ENCODE peak calls at places on chromosome 2, in four cellular contexts. F is WTC11, E is K562, C is GM12878. V is an unnamed sample.

GRCh38 chr2:48900321-48901014 is 144.9 kb upstream of the LHCGR start:
- DNase-seq in F (no peak), E (no peak), C (no peak), V (peak)

GRCh38 chr2:176514805-176515500 is 245.7 kb downstream of the MTX2 start:
- DNase-seq in F (no peak), E (no peak), C (no peak), V (no peak)

GRCh38 chr2:193267496-193268002 is 1072.8 kb upstream of the TMEFF2 start:
- DNase-seq in F (no peak), E (no peak), C (no peak), V (no peak)

GRCh38 chr2:75560768-75561565 is at the start of gene EVA1A:
- DNase-seq in F (peak), E (no peak), C (no peak), V (peak)

GRCh38 chr2:197205590-197206215 is 104.9 kb downstream of the ANKRD44 start:
- DNase-seq in F (no peak), E (no peak), C (peak), V (no peak)

GRCh38 chr2:170148161-170148560 is 29.8 kb upstream of the MYO3B start:
- DNase-seq in F (no peak), E (no peak), C (no peak), V (no peak)

GRCh38 chr2:25340340-25340886 is 1.3 kb downstream of the DNMT3A start:
- DNase-seq in F (no peak), E (peak), C (no peak), V (peak)

GRCh38 chr2:96769816-96770215 is 9.1 kb downstream of the CNNM4 start:
- DNase-seq in F (no peak), E (no peak), C (no peak), V (peak)

GRCh38 chr2:37812414-37812813 is 112.7 kb upstream of the RMDN2 start:
- DNase-seq in F (no peak), E (no peak), C (no peak), V (no peak)

GRCh38 chr2:155766342-155767115 is 566.0 kb downstream of the NR4A2 start:
- DNase-seq in F (peak), E (no peak), C (no peak), V (no peak)

GRCh38 chr2:60439219-60439974 is 114.1 kb downstream of the BCL11A start:
- DNase-seq in F (peak), E (peak), C (peak), V (peak)

GRCh38 chr2:64251497-64252277 is 107.5 kb upstream of the PELI1 start:
- DNase-seq in F (peak), E (no peak), C (no peak), V (no peak)

GRCh38 chr2:22998368-22998767 is 386.6 kb upstream of the KLHL29 start:
- DNase-seq in F (no peak), E (no peak), C (no peak), V (no peak)

GRCh38 chr2:205682239-205683021 is at the start of gene NRP2:
- DNase-seq in F (peak), E (peak), C (no peak), V (peak)

GRCh38 chr2:112137516-112138142 is 556 bp upstream of the FBLN7 start:
- DNase-seq in F (no peak), E (peak), C (no peak), V (no peak)

GRCh38 chr2:119119999-119120710 is 38.4 kb downstream of the C1QL2 start:
- DNase-seq in F (no peak), E (no peak), C (no peak), V (peak)

GRCh38 chr2:240643093-240643810 is 18.0 kb downstream of the GPR35 start:
- DNase-seq in F (no peak), E (no peak), C (no peak), V (peak)

GRCh38 chr2:240642806-240643092 is 17.5 kb downstream of the GPR35 start:
- DNase-seq in F (no peak), E (no peak), C (no peak), V (no peak)

GRCh38 chr2:240640939-240641338 is 15.7 kb downstream of the GPR35 start:
- DNase-seq in F (peak), E (peak), C (no peak), V (peak)

GRCh38 chr2:240643811-240644150 is 18.5 kb downstream of the GPR35 start:
- DNase-seq in F (no peak), E (no peak), C (no peak), V (no peak)

GRCh38 chr2:240642061-240642805 is 17.0 kb downstream of the GPR35 start:
- DNase-seq in F (no peak), E (no peak), C (no peak), V (peak)
- TF ChIP-seq USF1 in F (no peak), E (no peak), C (no peak), V (no peak)

DNA sequence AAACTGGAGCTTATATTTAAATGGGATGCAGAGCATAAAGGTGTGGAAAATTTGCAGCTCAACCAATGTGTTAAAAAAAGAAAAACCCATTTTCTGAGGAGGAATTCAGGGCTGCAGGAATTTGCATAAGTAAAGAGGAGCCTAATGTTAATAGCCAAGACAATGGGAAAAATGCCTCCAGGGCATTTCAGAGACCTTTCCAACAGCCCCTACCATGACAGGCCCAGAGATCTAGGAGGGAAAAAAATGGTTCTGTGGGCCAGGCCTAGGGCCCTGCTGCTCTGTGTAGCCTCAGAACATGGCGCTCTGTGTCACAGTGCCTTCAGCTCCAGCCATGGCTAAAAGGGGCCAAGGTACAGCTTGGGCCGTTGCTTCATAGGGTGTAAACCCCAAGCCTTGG is 719.7 kb upstream of the ACVR2A start:
- DNase-seq in F (no peak), E (no peak), C (no peak), V (no peak)
- TF ChIP-seq USF1 in F (no peak), E (no peak), C (no peak), V (no peak)

DNA sequence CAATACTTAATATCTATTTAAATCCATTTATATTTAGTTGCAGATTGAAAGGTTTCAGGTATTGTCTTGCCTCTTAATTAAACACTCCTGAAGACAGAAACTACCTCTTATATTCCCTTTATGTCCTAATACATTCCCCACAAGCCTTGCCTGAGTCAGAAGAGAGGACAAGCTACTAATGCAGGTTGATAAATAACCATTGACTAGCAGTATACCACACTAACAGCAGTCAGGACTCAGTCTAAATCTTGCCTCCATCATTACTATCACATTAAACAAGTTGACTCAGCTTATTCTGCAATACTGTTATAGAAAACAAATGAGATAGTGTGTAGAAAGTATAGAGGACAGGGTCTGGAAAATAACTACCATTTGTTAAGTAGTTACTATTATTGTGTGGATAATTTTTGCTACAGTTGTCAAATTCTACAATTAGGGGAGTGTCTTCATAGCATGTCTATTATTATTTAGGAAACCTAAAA is 63.8 kb downstream of the TTC21B start:
- DNase-seq in F (no peak), E (no peak), C (no peak), V (no peak)
- TF ChIP-seq USF1 in F (no peak), E (no peak), C (no peak), V (no peak)

GRCh38 chr2:216839626-216840132 is 20.2 kb downstream of the TNP1 start:
- DNase-seq in F (no peak), E (no peak), C (no peak), V (no peak)

GRCh38 chr2:216850665-216851327 is 9.1 kb downstream of the TNP1 start:
- DNase-seq in F (no peak), E (peak), C (no peak), V (no peak)

GRCh38 chr2:216842634-216843033 is 17.2 kb downstream of the TNP1 start:
- DNase-seq in F (no peak), E (no peak), C (no peak), V (no peak)

GRCh38 chr2:216849987-216850386 is 9.9 kb downstream of the TNP1 start:
- DNase-seq in F (no peak), E (peak), C (no peak), V (no peak)

DNA sequence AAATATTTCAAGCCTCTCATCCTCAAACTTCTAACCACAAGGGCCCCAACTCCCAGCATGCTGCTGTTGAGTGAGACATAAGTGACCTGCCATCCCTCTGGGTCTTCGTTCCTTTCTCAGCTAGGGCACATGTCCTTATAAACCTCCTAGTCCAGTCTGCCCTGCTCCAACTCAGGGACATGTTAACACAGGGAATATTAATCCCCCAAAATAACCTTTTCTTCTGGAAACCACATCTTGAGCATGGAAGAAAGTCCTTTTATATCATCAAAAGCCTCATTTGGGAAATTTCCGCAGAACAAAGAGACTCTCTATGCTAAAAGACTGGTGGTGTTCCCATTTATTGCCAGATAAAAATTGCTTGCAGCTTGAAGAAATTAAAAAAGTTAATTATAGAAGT is 14.4 kb downstream of the TNP1 start:
- DNase-seq in F (no peak), E (no peak), C (no peak), V (no peak)
- TF ChIP-seq USF1 in F (no peak), E (no peak), C (no peak), V (no peak)

GRCh38 chr2:10911291-10912075 is at the start of gene KCNF1:
- DNase-seq in F (peak), E (no peak), C (no peak), V (peak)
- TF ChIP-seq USF1 in F (no peak), E (no peak), C (no peak), V (no peak)

GRCh38 chr2:85245891-85246290 is 81.9 kb downstream of the TGOLN2 start:
- DNase-seq in F (no peak), E (no peak), C (no peak), V (no peak)
- TF ChIP-seq USF1 in F (no peak), E (no peak), C (no peak), V (no peak)

GRCh38 chr2:203758841-203759691 is 52.6 kb downstream of the CD28 start:
- DNase-seq in F (no peak), E (no peak), C (no peak), V (no peak)

GRCh38 chr2:203759692-203760365 is 53.4 kb downstream of the CD28 start:
- DNase-seq in F (no peak), E (no peak), C (no peak), V (no peak)

DNA sequence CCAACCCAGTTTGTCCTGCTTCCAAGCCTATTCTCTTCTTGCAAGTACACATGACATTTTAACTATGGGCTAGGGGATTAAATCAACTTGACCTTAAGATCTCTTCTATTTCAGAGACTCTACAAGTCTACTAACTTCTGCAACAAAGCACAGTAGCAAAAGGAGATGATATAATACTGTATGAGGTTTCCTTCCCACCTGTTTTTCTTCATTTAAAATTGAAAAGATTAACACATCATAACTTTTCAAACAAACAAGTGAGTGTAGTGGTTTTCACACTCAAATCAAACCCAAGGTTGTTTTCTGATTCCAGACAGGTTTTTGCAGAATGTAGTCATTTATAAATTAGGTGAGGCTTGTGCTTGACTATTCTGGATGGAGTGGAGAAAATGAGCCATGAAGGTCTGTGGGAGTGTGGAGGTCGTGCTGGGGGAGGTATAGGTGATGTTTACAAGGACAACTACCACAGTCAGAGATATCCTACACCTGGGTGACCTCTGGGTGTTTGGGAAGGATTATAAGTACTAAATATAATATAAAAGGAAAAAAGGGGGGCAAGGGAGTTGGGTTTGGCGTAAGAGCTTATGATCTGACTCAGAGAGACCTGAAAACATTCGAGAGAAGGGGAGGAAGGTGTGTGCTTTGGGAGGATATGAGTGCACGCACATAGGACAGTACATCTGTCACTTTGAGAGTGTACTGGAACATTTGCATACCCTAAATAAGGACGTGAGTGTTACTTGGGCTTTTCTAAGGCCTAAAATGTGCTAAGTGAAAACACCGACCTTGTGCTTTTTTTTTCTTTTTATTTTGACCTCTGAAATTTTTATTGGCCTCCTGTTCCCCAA is 57.2 kb downstream of the CD28 start:
- DNase-seq in F (no peak), E (no peak), C (no peak), V (no peak)
- TF ChIP-seq USF1 in F (no peak), E (no peak), C (no peak), V (no peak)

GRCh38 chr2:26465266-26465925 is 12.5 kb downstream of the OTOF start:
- DNase-seq in F (no peak), E (no peak), C (no peak), V (no peak)
- TF ChIP-seq USF1 in F (no peak), E (no peak), C (no peak), V (no peak)

DNA sequence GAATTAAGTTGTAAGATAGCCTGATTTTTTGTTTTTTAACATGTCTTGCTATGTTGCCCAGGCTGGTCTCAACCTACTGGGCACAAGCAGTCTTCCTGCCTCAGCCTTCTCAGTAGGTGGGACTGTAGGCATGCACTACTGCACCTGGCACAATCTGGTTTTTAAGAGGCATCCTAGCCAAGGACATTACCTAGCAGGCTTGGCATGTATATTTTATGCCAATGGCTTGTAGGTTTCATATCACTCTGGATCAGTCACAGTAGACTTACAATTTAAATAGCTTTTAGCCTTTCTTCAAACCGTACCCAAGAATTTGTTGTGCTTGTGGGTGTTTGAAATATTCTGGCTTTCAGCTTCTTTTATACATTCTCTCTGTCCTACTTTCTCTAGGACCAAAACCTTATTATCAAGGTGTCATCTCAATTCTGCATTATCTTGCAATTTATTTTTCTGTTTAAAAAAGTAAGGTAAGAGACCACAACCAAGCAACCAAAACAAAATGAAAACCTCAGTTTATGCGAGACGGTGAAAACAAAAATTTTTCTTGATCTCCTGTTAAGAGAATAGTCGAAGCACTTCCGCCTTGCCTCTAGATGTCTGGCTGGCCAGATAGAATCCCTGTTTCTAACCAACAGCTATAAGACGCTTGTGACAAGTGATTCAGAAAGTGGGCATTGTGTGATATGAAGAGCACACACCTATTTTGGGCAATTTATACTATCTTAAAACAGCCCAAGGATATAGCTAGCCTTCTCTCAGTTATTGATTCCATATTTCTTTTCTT is 51.0 kb downstream of the MGAT5 start:
- DNase-seq in F (no peak), E (no peak), C (no peak), V (no peak)
- TF ChIP-seq USF1 in F (no peak), E (no peak), C (no peak), V (no peak)

GRCh38 chr2:229712125-229712524 is 2.2 kb downstream of the DNER start:
- DNase-seq in F (no peak), E (no peak), C (no peak), V (no peak)
- TF ChIP-seq USF1 in F (no peak), E (no peak), C (no peak), V (no peak)